ENCODE peak calls at places on chromosomes 16 and 17, in eight cellular contexts. D, U, B, K, G, N, T and J are unnamed samples.

GRCh38 chr17:13962716-13963115 is 106.6 kb upstream of the COX10 start:
- DNase-seq in D (no peak), T (no peak), B (no peak), G (no peak), K (no peak), U (no peak), N (no peak), J (no peak)

GRCh38 chr16:11410382-11411058 is 65.3 kb downstream of the RMI2 start:
- DNase-seq in K (peak), T (no peak), G (no peak), B (no peak), D (no peak), N (no peak), U (no peak), J (no peak)

GRCh38 chr17:39012725-39013124 is 45.5 kb upstream of the FBXO47 start:
- DNase-seq in U (no peak), N (no peak), B (no peak), D (no peak), K (no peak), G (no peak), T (no peak), J (no peak)

GRCh38 chr16:15966420-15967222 is 17.2 kb downstream of the ABCC1 start:
- DNase-seq in D (no peak), T (no peak), B (no peak), U (no peak), K (no peak), G (no peak), N (no peak), J (no peak)

GRCh38 chr17:40448213-40448638 is 5.0 kb downstream of the IGFBP4 start:
- DNase-seq in D (no peak), G (no peak), B (no peak), U (no peak), K (peak), N (no peak), T (no peak), J (no peak)

GRCh38 chr17:34542700-34543336 is 36.6 kb upstream of the TMEM132E start:
- DNase-seq in B (peak), N (no peak), T (peak), D (peak), G (peak), U (peak), K (no peak), J (no peak)

GRCh38 chr16:66223176-66223780 is 143.2 kb upstream of the CDH5 start:
- DNase-seq in T (no peak), N (no peak), U (no peak), G (no peak), D (no peak), K (no peak), B (no peak), J (no peak)

GRCh38 chr17:58253082-58253481 is 14.7 kb downstream of the LPO start:
- DNase-seq in B (no peak), T (no peak), D (no peak), N (no peak), K (no peak), U (no peak), G (no peak), J (no peak)

GRCh38 chr16:51431517-51432241 is 280.6 kb upstream of the SALL1 start:
- DNase-seq in D (no peak), B (no peak), T (peak), G (peak), N (no peak), U (no peak), K (no peak), J (peak)

GRCh38 chr16:9607512-9608230 is 516.2 kb downstream of the HAPSTR1 start:
- DNase-seq in T (no peak), B (no peak), N (no peak), G (no peak), K (no peak), U (no peak), D (no peak), J (no peak)

GRCh38 chr17:78351449-78352006 is 8.3 kb downstream of the SOCS3 start:
- DNase-seq in N (peak), D (no peak), K (peak), U (no peak), B (peak), T (peak), G (peak), J (no peak)

GRCh38 chr16:58589311-58589890 is 40.2 kb downstream of the CNOT1 start:
- DNase-seq in T (no peak), B (no peak), N (no peak), U (no peak), G (no peak), K (no peak), D (no peak), J (no peak)

GRCh38 chr17:18997650-18998196 is 6.8 kb downstream of the FAM83G start:
- DNase-seq in U (no peak), D (no peak), G (no peak), N (no peak), B (no peak), K (no peak), T (no peak), J (no peak)

GRCh38 chr17:27667656-27668487 is 36.9 kb downstream of the LGALS9 start:
- DNase-seq in N (no peak), G (no peak), D (no peak), K (no peak), B (no peak), T (no peak), U (no peak), J (no peak)

GRCh38 chr17:8894673-8895578 is 27.5 kb upstream of the PIK3R6 start:
- DNase-seq in N (no peak), U (no peak), G (peak), K (no peak), D (peak), B (no peak), T (peak), J (peak)

GRCh38 chr17:42783778-42784138 is 3.3 kb downstream of the WNK4 start:
- DNase-seq in G (no peak), B (no peak), N (no peak), K (no peak), T (no peak), U (no peak), D (no peak), J (no peak)

GRCh38 chr17:16250635-16251034 is 33.6 kb downstream of the PIGL start:
- DNase-seq in T (no peak), G (no peak), N (no peak), D (no peak), U (no peak), B (no peak), K (no peak), J (no peak)

GRCh38 chr16:69611103-69611640 is 45.4 kb downstream of the NFAT5 start:
- DNase-seq in K (no peak), N (no peak), G (no peak), U (no peak), B (no peak), D (no peak), T (no peak), J (no peak)

GRCh38 chr17:45573915-45574314 is 83.4 kb upstream of the PLEKHM1 start:
- DNase-seq in T (no peak), K (no peak), G (no peak), B (no peak), N (no peak), U (no peak), D (no peak), J (no peak)

GRCh38 chr17:48973806-48974205 is 5.4 kb upstream of the GIP start:
- DNase-seq in G (no peak), T (no peak), D (no peak), N (no peak), B (no peak), K (no peak), U (no peak), J (no peak)

GRCh38 chr16:89114159-89114981 is 20.7 kb downstream of the ACSF3 start:
- DNase-seq in B (no peak), N (peak), T (peak), G (no peak), U (no peak), K (no peak), D (no peak), J (no peak)

GRCh38 chr17:61285483-61286320 is 113.9 kb upstream of the TBX2 start:
- DNase-seq in N (no peak), B (no peak), K (peak), T (no peak), D (no peak), G (no peak), U (no peak), J (no peak)

GRCh38 chr16:69613283-69614154 is 47.8 kb downstream of the NFAT5 start:
- DNase-seq in B (peak), N (no peak), U (no peak), T (peak), D (no peak), G (no peak), K (no peak), J (no peak)

GRCh38 chr17:72822358-72823023 is 270.0 kb downstream of the SLC39A11 start:
- DNase-seq in B (no peak), U (no peak), N (no peak), D (no peak), T (no peak), K (no peak), G (no peak), J (no peak)

GRCh38 chr17:57356722-57357391 is 100.5 kb downstream of the MSI2 start:
- DNase-seq in B (no peak), N (no peak), G (no peak), U (no peak), D (no peak), T (peak), K (no peak), J (peak)

GRCh38 chr17:31564883-31565297 is 173.4 kb downstream of the RAB11FIP4 start:
- DNase-seq in K (no peak), U (no peak), N (no peak), T (no peak), D (no peak), B (no peak), G (no peak), J (no peak)

GRCh38 chr17:51601622-51602261 is 341.4 kb downstream of the UTP18 start:
- DNase-seq in K (no peak), T (no peak), B (no peak), G (no peak), U (no peak), N (no peak), D (no peak), J (no peak)

GRCh38 chr17:1905190-1905919 is 75.5 kb downstream of the RPA1 start:
- DNase-seq in T (no peak), N (no peak), G (peak), D (no peak), K (no peak), U (no peak), B (no peak), J (peak)

GRCh38 chr16:8878523-8878911 is 3.6 kb upstream of the LITAFD start:
- DNase-seq in D (no peak), T (no peak), B (no peak), N (no peak), K (peak), U (no peak), G (no peak), J (no peak)